ENCODE peak calls at places on chromosome 2, in seven cellular contexts. F, C, A, R, K, G and I are unnamed samples.

GRCh38 chr2:151805343-151805742 is 22.9 kb downstream of the ARL5A start:
- DNase-seq in F (no peak), C (no peak), A (no peak), R (no peak), K (no peak), G (no peak), I (no peak)

GRCh38 chr2:117618607-117619006 is 195.9 kb upstream of the DDX18 start:
- DNase-seq in F (no peak), C (no peak), A (no peak), R (no peak), K (no peak), G (no peak), I (no peak)

GRCh38 chr2:288743-289361 is 961 bp upstream of the ALKAL2 start:
- DNase-seq in F (no peak), C (no peak), A (no peak), R (no peak), K (no peak), G (no peak), I (peak)

GRCh38 chr2:230666885-230667712 is 45.5 kb upstream of the CAB39 start:
- DNase-seq in F (peak), C (no peak), A (no peak), R (peak), K (no peak), G (no peak), I (no peak)

GRCh38 chr2:173221937-173222594 is 132.6 kb upstream of the CDCA7 start:
- DNase-seq in F (no peak), C (no peak), A (no peak), R (peak), K (no peak), G (no peak), I (no peak)

GRCh38 chr2:52082646-52083045 is 1050.7 kb upstream of the NRXN1 start:
- DNase-seq in F (no peak), C (no peak), A (no peak), R (no peak), K (no peak), G (no peak), I (no peak)

GRCh38 chr2:219285894-219286425 is 6.8 kb downstream of the DNAJB2 start:
- DNase-seq in F (no peak), C (peak), A (peak), R (peak), K (peak), G (no peak), I (peak)

GRCh38 chr2:180324191-180324590 is 317.1 kb upstream of the CWC22 start:
- DNase-seq in F (no peak), C (no peak), A (no peak), R (no peak), K (no peak), G (no peak), I (no peak)

GRCh38 chr2:153416071-153416470 is 62.5 kb downstream of the RPRM start:
- DNase-seq in F (no peak), C (no peak), A (no peak), R (no peak), K (no peak), G (no peak), I (no peak)

GRCh38 chr2:40208478-40208877 is 243.4 kb downstream of the SLC8A1 start:
- DNase-seq in F (no peak), C (no peak), A (no peak), R (no peak), K (no peak), G (no peak), I (no peak)

GRCh38 chr2:98750593-98751282 is 19.8 kb upstream of the MGAT4A start:
- DNase-seq in F (no peak), C (no peak), A (no peak), R (no peak), K (no peak), G (no peak), I (no peak)

GRCh38 chr2:142321706-142322280 is 191.0 kb upstream of the LRP1B start:
- DNase-seq in F (no peak), C (no peak), A (no peak), R (no peak), K (no peak), G (no peak), I (no peak)

GRCh38 chr2:199278099-199278498 is 179.6 kb downstream of the SATB2 start:
- DNase-seq in F (no peak), C (no peak), A (no peak), R (peak), K (no peak), G (no peak), I (no peak)

GRCh38 chr2:1788478-1788959 is 44.2 kb upstream of the PXDN start:
- DNase-seq in F (no peak), C (peak), A (no peak), R (no peak), K (no peak), G (no peak), I (no peak)

GRCh38 chr2:168518555-168519066 is 62.5 kb downstream of the CERS6 start:
- DNase-seq in F (no peak), C (no peak), A (no peak), R (peak), K (no peak), G (no peak), I (no peak)

DNA sequence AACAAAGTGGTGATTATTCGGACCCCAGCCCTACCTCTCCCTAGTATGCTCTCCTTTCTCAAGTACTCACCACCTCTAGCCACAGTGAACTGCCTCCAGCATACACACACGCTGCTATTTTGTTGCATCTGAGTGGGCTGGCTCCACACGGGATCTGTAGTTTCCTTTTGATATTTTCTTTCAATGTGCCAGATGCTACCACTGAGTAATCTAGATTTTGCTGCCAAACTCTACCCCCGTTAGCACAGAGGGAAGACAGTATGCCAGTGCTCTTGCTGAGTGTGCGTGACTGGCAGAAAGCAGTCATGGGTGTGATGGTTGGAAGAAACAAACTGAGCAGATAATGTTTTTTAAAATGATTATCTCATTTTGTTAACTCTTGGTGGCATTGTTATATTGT is 11.6 kb downstream of the CFLAR start:
- DNase-seq in F (no peak), C (no peak), A (no peak), R (peak), K (no peak), G (no peak), I (peak)
- TF ChIP-seq POLR2A in F (no peak), C (peak), A (no peak), R (peak), K (no peak), G (no peak), I (no peak)

DNA sequence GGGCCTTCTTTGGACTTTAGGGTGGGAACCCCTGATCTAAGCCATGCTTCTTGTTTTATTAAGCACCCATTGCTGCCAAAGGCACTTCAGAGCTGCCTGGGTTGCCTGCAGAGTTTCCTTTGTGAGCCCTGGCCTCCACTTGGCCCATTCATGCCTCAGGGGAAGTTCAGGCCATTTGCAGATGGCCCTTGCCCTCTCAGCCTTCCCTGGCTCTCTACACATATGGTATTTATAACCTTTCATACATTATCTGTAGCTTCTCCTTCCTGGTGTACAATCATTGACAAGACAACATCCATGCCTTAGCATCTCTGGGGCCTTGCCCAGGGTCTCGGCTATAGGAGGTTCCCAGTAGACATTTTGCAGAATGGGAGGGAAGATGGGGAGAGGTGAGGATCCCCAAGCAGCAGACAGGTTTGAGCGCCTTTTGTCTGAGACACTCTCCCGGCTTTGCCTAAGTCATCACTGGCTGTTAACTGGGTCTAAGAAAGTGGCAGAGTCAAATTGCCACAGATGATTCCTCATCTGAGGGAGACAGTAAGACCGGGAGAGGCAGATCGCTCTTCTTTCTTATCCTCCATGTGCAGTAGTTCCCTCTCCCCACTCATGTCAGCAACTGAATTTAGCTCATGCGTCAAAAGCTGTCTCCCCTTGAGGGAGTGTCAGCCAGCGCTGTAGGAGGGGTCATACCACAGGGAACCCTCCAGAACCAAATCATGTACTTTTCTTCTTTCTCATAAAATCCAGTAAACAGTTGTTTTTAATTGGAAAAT is 2.7 kb downstream of the EHD3 start:
- DNase-seq in F (no peak), C (no peak), A (no peak), R (no peak), K (no peak), G (no peak), I (no peak)
- H3K4me3 ChIP-seq in F (no peak), C (no peak), A (no peak), R (no peak), K (no peak), G (no peak), I (no peak)

DNA sequence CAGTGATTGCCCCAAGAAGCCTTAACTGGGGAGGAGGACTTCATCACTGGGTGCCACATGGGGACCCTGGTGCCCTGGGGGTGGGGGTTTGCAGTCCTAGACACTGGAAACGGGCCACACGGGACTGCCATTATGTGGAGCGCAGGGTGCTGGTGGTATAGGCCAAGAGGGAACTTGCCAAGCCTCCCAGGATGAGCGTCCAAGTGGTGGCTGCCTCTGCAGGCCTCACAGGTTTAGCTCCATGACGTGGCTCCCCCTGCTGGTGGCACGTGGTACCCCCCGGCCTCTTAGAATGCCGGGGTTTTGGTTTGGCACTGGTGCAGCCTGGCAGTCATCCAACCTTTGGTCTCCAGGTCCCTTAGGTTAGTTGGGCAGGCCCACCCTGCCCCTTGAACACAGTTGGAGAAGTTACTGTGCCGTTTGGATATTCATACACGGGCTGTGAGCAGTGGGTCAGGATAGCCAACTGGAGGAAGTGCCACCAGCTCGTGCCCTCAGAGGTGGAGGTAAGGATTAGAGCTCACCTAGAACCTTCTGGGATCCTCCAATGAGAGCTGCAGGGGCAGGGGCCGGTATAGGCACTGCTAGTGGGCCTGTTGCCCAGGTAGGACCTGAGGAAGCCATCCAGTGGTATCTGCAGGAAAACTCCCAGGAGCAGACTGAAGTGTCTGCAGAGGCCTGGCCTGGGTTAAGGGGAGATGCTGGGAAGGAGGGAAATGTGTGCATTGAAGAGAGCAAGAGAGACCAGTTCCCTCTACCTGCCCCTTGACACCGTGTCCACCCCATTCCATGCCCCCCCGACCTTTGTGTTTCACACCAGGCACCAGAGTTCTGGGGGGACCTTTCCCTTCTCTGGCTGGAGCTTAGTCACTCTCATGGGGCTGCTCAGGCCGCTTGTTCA is 5.7 kb downstream of the PTMA start:
- DNase-seq in F (peak), C (peak), A (peak), R (peak), K (peak), G (peak), I (peak)
- TF ChIP-seq POLR2A in F (peak), C (no peak), A (no peak), R (peak), K (no peak), G (peak), I (no peak)

GRCh38 chr2:63692002-63692606 is 103.3 kb downstream of the MDH1 start:
- DNase-seq in F (no peak), C (no peak), A (no peak), R (peak), K (peak), G (peak), I (no peak)
- H3K4me3 ChIP-seq in F (no peak), C (no peak), A (no peak), R (no peak), K (no peak), G (no peak), I (no peak)

DNA sequence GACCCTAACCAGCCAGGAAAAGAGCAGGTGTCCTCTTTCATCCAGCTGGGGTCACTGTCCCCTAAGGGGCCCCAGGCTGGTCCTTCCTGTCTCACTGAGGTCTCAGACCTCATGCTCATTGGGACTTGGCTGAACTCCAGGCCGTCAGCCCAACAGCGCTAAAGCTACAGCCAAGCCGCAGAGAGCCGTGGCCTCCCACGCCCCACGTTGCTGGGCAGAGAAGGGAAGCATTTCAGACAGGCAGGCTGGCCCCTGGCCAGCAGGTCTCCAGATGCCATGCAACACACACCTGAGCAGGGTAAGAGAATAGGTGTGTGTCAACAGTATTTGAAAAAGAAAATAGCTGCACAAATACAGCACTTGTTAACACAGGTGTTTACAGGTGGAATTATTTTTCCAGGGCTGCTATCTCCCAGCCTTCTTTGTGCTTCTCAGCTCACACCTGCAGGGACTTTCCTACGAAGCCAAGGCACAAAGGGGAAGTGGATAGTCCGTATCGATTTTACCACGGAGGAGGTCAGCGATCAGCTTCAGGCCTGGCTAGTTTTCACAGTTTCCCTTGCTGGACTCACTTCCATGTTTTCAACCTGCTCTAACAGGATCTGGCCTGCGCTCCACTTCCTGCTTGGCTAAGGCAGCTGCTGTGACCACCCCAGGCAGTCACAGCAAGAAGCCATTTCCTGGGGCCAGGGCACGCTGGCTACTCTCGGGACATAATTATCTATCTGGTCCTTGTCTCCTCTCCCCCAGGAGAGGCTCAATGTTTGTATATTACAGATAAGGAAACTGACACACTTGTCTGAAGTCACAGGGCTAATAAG is 156.1 kb upstream of the ID2 start:
- DNase-seq in F (peak), C (peak), A (peak), R (peak), K (peak), G (peak), I (peak)
- TF ChIP-seq POLR2A in F (peak), C (no peak), A (no peak), R (no peak), K (no peak), G (no peak), I (no peak)

GRCh38 chr2:239275037-239275685 is 125.7 kb downstream of the HDAC4 start:
- DNase-seq in F (peak), C (peak), A (peak), R (peak), K (peak), G (no peak), I (peak)
- H3K4me3 ChIP-seq in F (peak), C (peak), A (peak), R (no peak), K (no peak), G (no peak), I (no peak)

GRCh38 chr2:30422437-30422805 is 24.6 kb upstream of the LCLAT1 start:
- DNase-seq in F (peak), C (peak), A (no peak), R (peak), K (no peak), G (no peak), I (no peak)
- TF ChIP-seq POLR2A in F (no peak), C (no peak), A (no peak), R (no peak), K (no peak), G (no peak), I (no peak)

DNA sequence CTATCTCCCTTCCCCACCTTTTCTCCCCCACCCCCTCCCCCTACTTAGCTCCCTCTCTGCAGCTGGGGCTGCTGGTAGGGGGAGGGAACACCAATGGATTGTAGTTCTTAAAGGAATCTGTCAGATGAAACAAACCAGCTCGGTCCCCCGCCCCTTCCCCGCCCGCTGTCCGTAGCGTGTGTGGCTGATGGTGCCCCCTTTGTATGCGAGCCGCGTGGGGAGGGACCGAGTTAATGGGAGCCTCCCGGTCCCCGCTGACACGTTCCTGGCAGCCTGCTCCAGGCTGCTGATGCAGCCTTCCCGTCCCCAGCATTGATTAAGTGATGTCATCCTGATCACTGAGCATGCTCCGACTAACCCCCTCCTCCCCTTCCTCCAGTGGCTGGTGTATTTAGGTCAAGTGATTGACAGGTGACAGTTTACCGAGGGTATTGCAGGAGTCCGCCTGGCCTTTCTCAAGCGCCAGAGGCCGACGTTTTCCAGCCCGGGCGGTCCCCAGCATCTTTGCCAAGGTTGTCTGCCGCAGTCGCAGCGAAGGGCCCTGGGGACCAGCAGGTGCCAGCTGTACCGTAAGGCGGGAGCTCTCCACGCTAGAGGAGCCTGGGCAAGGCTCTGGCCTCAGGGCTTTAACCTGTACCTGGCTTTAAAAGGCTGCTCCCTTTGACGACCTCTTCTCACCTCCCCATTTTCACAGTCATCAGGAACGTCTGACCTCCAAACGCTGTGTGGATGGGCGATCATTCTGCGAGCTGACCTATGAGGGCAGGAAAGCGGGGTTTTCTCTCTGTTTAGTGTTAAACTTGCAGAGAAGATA is 1.8 kb downstream of the KIF5C start:
- DNase-seq in F (peak), C (peak), A (no peak), R (no peak), K (peak), G (peak), I (peak)
- H3K4me3 ChIP-seq in F (no peak), C (peak), A (peak), R (no peak), K (peak), G (no peak), I (peak)

GRCh38 chr2:177552414-177553175 is 160.0 kb downstream of the AGPS start:
- DNase-seq in F (peak), C (peak), A (peak), R (peak), K (peak), G (peak), I (peak)
- TF ChIP-seq POLR2A in F (peak), C (no peak), A (no peak), R (no peak), K (no peak), G (peak), I (no peak)